ENCODE peak calls at places on chromosomes 4 and X, in six cellular contexts. C is mesenteric fat pad, S is hepatocyte, Z is NCI-H1092 treated with DMSO at 0.1 percent for 48 hours, A is smooth muscle cell of the brain vasculature, X is choroid plexus epithelial cell. L is an unnamed sample.

GRCh38 chr4:79141530-79141929 is 184.3 kb downstream of the NAA11 start:
- DNase-seq in C (no peak), S (peak), Z (no peak), A (no peak), X (peak), L (peak)

GRCh38 chr4:7356667-7357295 is 77.9 kb downstream of the PSAPL1 start:
- DNase-seq in C (no peak), S (no peak), Z (no peak), A (no peak), X (no peak), L (no peak)

GRCh38 chr4:41305486-41305885 is 48.8 kb downstream of the UCHL1 start:
- DNase-seq in C (no peak), S (no peak), Z (peak), A (no peak), X (no peak), L (no peak)

GRCh38 chr4:23022032-23022431 is 329.3 kb downstream of the GBA3 start:
- DNase-seq in C (no peak), S (peak), Z (no peak), A (no peak), X (peak), L (peak)

GRCh38 chr4:102543529-102543928 is 42.4 kb downstream of the NFKB1 start:
- DNase-seq in C (no peak), S (no peak), Z (no peak), A (no peak), X (no peak), L (no peak)

GRCh38 chrX:76428243-76429130 is 977 bp downstream of the MAGEE1 start:
- DNase-seq in C (no peak), S (peak), Z (no peak), A (no peak), X (no peak), L (no peak)

GRCh38 chr4:125481334-125481733 is 166.6 kb downstream of the FAT4 start:
- DNase-seq in C (no peak), S (no peak), Z (no peak), A (no peak), X (no peak), L (no peak)

GRCh38 chr4:1569461-1570151 is 114.5 kb downstream of the FAM53A start:
- DNase-seq in C (no peak), S (no peak), Z (no peak), A (no peak), X (no peak), L (no peak)

GRCh38 chr4:1235381-1236102 is 13.4 kb downstream of the CTBP1 start:
- DNase-seq in C (no peak), S (no peak), Z (no peak), A (no peak), X (no peak), L (no peak)

GRCh38 chr4:140038031-140038533 is 115.9 kb downstream of the MAML3 start:
- DNase-seq in C (no peak), S (no peak), Z (no peak), A (no peak), X (peak), L (peak)

GRCh38 chr4:30605616-30606015 is 114.6 kb upstream of the PCDH7 start:
- DNase-seq in C (no peak), S (no peak), Z (no peak), A (no peak), X (peak), L (peak)

GRCh38 chrX:153866302-153867019 is 19.5 kb downstream of the L1CAM start:
- DNase-seq in C (peak), S (no peak), Z (no peak), A (no peak), X (no peak), L (no peak)

GRCh38 chr4:55444822-55445221 is 49.1 kb downstream of the TMEM165 start:
- DNase-seq in C (no peak), S (no peak), Z (peak), A (no peak), X (peak), L (peak)

GRCh38 chr4:27006247-27006603 is 145.6 kb downstream of the STIM2 start:
- DNase-seq in C (no peak), S (no peak), Z (no peak), A (no peak), X (peak), L (peak)

GRCh38 chr4:153488719-153489384 is 22.7 kb downstream of the TMEM131L start:
- DNase-seq in C (no peak), S (no peak), Z (peak), A (no peak), X (no peak), L (no peak)

GRCh38 chr4:113645771-113646455 is 115.6 kb downstream of the CAMK2D start:
- DNase-seq in C (no peak), S (peak), Z (no peak), A (no peak), X (peak), L (peak)

GRCh38 chr4:67332627-67333026 is 212.7 kb downstream of the CENPC start:
- DNase-seq in C (no peak), S (peak), Z (no peak), A (no peak), X (peak), L (no peak)

GRCh38 chr4:84673475-84674230 is 90.7 kb downstream of the CDS1 start:
- DNase-seq in C (no peak), S (no peak), Z (no peak), A (peak), X (peak), L (peak)

GRCh38 chrX:142244568-142244967 is 39.5 kb upstream of the MAGEC2 start:
- DNase-seq in C (no peak), S (no peak), Z (no peak), A (no peak), X (no peak), L (no peak)

GRCh38 chrX:38804481-38805293 is 3.4 kb downstream of the MID1IP1 start:
- DNase-seq in C (no peak), S (peak), Z (peak), A (no peak), X (peak), L (peak)

GRCh38 chr4:129362685-129363274 is 266.8 kb downstream of the C4orf33 start:
- DNase-seq in C (no peak), S (peak), Z (peak), A (peak), X (peak), L (peak)

GRCh38 chr4:15938182-15938581 is 358 bp downstream of the FGFBP1 start:
- DNase-seq in C (no peak), S (peak), Z (no peak), A (no peak), X (no peak), L (no peak)

GRCh38 chr4:73603854-73604584 is 16.2 kb downstream of the RASSF6 start:
- DNase-seq in C (no peak), S (no peak), Z (no peak), A (no peak), X (peak), L (peak)

L was measured in fibroblast of the aortic adventitia.